ENCODE peak calls at places on chromosomes 5 and 9, in eight cellular contexts. One of them, this sample, is unnamed.

GRCh38 chr9:89808801-89809200 is 204.0 kb downstream of the GADD45G start:
- DNase-seq in fibroblast of the aortic adventitia: no peak
- DNase-seq in adrenal gland: peak
- DNase-seq in ovary: no peak
- DNase-seq in tibial artery: peak
- DNase-seq in heart left ventricle: no peak
- DNase-seq in fibroblast of lung: no peak
- DNase-seq in fibroblast of mammary gland: no peak
- DNase-seq in this sample: no peak

GRCh38 chr5:168438349-168438748 is 47.9 kb upstream of the RARS1 start:
- DNase-seq in tibial artery: no peak
- DNase-seq in adrenal gland: no peak
- DNase-seq in heart left ventricle: no peak
- DNase-seq in fibroblast of the aortic adventitia: no peak
- DNase-seq in fibroblast of lung: no peak
- DNase-seq in ovary: no peak
- DNase-seq in fibroblast of mammary gland: peak
- DNase-seq in this sample: no peak

GRCh38 chr5:151718653-151719052 is 31.9 kb upstream of the SPARC start:
- DNase-seq in tibial artery: no peak
- DNase-seq in fibroblast of mammary gland: peak
- DNase-seq in adrenal gland: no peak
- DNase-seq in ovary: no peak
- DNase-seq in heart left ventricle: no peak
- DNase-seq in fibroblast of lung: peak
- DNase-seq in fibroblast of the aortic adventitia: peak
- DNase-seq in this sample: no peak

GRCh38 chr5:142306077-142306502 is 18.7 kb downstream of the SPRY4 start:
- DNase-seq in tibial artery: no peak
- DNase-seq in fibroblast of the aortic adventitia: no peak
- DNase-seq in ovary: no peak
- DNase-seq in heart left ventricle: no peak
- DNase-seq in fibroblast of lung: no peak
- DNase-seq in fibroblast of mammary gland: no peak
- DNase-seq in adrenal gland: no peak
- DNase-seq in this sample: no peak

GRCh38 chr5:86797677-86798076 is 179.9 kb downstream of the COX7C start:
- DNase-seq in heart left ventricle: no peak
- DNase-seq in fibroblast of lung: no peak
- DNase-seq in ovary: no peak
- DNase-seq in tibial artery: no peak
- DNase-seq in fibroblast of the aortic adventitia: no peak
- DNase-seq in adrenal gland: no peak
- DNase-seq in fibroblast of mammary gland: no peak
- DNase-seq in this sample: no peak

GRCh38 chr9:121886759-121887485 is 206.2 kb downstream of the TTLL11 start:
- DNase-seq in ovary: no peak
- DNase-seq in adrenal gland: no peak
- DNase-seq in fibroblast of the aortic adventitia: no peak
- DNase-seq in tibial artery: no peak
- DNase-seq in fibroblast of lung: no peak
- DNase-seq in fibroblast of mammary gland: no peak
- DNase-seq in heart left ventricle: no peak
- DNase-seq in this sample: no peak

GRCh38 chr5:160270704-160271103 is 41.4 kb downstream of the FABP6 start:
- DNase-seq in tibial artery: no peak
- DNase-seq in fibroblast of the aortic adventitia: no peak
- DNase-seq in fibroblast of mammary gland: no peak
- DNase-seq in heart left ventricle: no peak
- DNase-seq in fibroblast of lung: no peak
- DNase-seq in adrenal gland: no peak
- DNase-seq in ovary: no peak
- DNase-seq in this sample: no peak

GRCh38 chr9:91421022-91421765 is 2.4 kb downstream of the NFIL3 start:
- DNase-seq in fibroblast of the aortic adventitia: peak
- DNase-seq in fibroblast of lung: peak
- DNase-seq in adrenal gland: peak
- DNase-seq in fibroblast of mammary gland: peak
- DNase-seq in tibial artery: no peak
- DNase-seq in ovary: peak
- DNase-seq in heart left ventricle: peak
- DNase-seq in this sample: no peak

GRCh38 chr5:68251386-68251785 is 35.8 kb downstream of the PIK3R1 start:
- DNase-seq in adrenal gland: no peak
- DNase-seq in heart left ventricle: no peak
- DNase-seq in tibial artery: no peak
- DNase-seq in fibroblast of lung: no peak
- DNase-seq in fibroblast of mammary gland: peak
- DNase-seq in ovary: peak
- DNase-seq in fibroblast of the aortic adventitia: no peak
- DNase-seq in this sample: no peak

GRCh38 chr5:168300377-168301182 is 9.1 kb downstream of the WWC1 start:
- DNase-seq in tibial artery: no peak
- DNase-seq in heart left ventricle: no peak
- DNase-seq in ovary: no peak
- DNase-seq in fibroblast of mammary gland: no peak
- DNase-seq in fibroblast of lung: no peak
- DNase-seq in adrenal gland: no peak
- DNase-seq in fibroblast of the aortic adventitia: no peak
- DNase-seq in this sample: no peak

GRCh38 chr5:40480392-40480791 is 199.3 kb upstream of the PTGER4 start:
- DNase-seq in tibial artery: no peak
- DNase-seq in fibroblast of the aortic adventitia: no peak
- DNase-seq in adrenal gland: no peak
- DNase-seq in ovary: no peak
- DNase-seq in fibroblast of lung: no peak
- DNase-seq in fibroblast of mammary gland: no peak
- DNase-seq in heart left ventricle: no peak
- DNase-seq in this sample: no peak
- TF ChIP-seq CTCF in tibial artery: no peak
- TF ChIP-seq CTCF in fibroblast of the aortic adventitia: no peak
- TF ChIP-seq CTCF in adrenal gland: no peak
- TF ChIP-seq CTCF in ovary: no peak
- TF ChIP-seq CTCF in fibroblast of lung: no peak
- TF ChIP-seq CTCF in fibroblast of mammary gland: no peak
- TF ChIP-seq CTCF in heart left ventricle: no peak
- TF ChIP-seq CTCF in this sample: no peak

DNA sequence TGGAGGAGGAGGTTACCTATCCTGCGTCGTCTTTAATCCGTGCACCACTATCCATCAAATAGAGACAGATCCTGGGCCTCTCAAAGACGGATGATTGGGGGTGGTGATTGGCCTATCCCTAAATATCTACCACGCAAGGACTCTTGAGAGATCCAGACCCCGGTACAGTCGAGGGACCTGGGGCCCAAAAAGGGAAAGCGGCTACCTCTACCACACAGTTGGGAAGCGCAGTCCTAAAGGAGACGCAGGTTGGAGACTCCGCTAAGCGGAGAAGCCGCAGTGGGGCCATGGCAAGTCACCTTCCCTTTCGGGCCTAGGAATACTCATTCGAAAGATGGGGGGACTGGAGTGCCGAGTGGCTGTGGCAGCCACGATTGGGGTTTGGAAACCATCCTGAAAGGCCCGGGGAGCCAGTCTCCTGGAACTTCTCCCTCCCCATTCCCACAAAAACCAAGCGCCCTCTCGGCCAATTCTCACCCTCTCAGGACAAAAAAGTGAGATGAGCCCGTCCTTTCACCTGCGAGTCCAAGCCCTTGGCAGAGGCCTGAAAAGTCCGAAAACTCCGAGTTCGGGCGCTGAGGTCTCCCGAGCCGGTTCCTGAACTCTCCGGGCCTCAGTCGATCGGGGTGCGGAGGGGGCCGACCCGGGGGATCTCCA is 499 bp upstream of the FOXE1 start:
- DNase-seq in ovary: no peak
- DNase-seq in fibroblast of lung: no peak
- DNase-seq in fibroblast of mammary gland: no peak
- DNase-seq in heart left ventricle: no peak
- DNase-seq in adrenal gland: no peak
- DNase-seq in fibroblast of the aortic adventitia: no peak
- DNase-seq in tibial artery: peak
- DNase-seq in this sample: no peak
- H3K4me3 ChIP-seq in ovary: no peak
- H3K4me3 ChIP-seq in fibroblast of lung: no peak
- H3K4me3 ChIP-seq in fibroblast of mammary gland: no peak
- H3K4me3 ChIP-seq in heart left ventricle: peak
- H3K4me3 ChIP-seq in adrenal gland: no peak
- H3K4me3 ChIP-seq in fibroblast of the aortic adventitia: no peak
- H3K4me3 ChIP-seq in tibial artery: no peak
- H3K4me3 ChIP-seq in this sample: peak

GRCh38 chr5:58123501-58123900 is 336.4 kb downstream of the PLK2 start:
- DNase-seq in ovary: no peak
- DNase-seq in fibroblast of mammary gland: no peak
- DNase-seq in fibroblast of the aortic adventitia: no peak
- DNase-seq in tibial artery: no peak
- DNase-seq in heart left ventricle: no peak
- DNase-seq in fibroblast of lung: no peak
- DNase-seq in adrenal gland: no peak
- DNase-seq in this sample: no peak
- TF ChIP-seq CTCF in ovary: no peak
- TF ChIP-seq CTCF in fibroblast of mammary gland: no peak
- TF ChIP-seq CTCF in fibroblast of the aortic adventitia: no peak
- TF ChIP-seq CTCF in tibial artery: no peak
- TF ChIP-seq CTCF in heart left ventricle: no peak
- TF ChIP-seq CTCF in fibroblast of lung: no peak
- TF ChIP-seq CTCF in adrenal gland: no peak
- TF ChIP-seq CTCF in this sample: no peak

GRCh38 chr5:39412995-39413394 is 11.8 kb downstream of the DAB2 start:
- DNase-seq in fibroblast of the aortic adventitia: peak
- DNase-seq in fibroblast of mammary gland: no peak
- DNase-seq in ovary: no peak
- DNase-seq in adrenal gland: peak
- DNase-seq in fibroblast of lung: no peak
- DNase-seq in tibial artery: no peak
- DNase-seq in heart left ventricle: no peak
- DNase-seq in this sample: no peak
- H3K4me3 ChIP-seq in fibroblast of the aortic adventitia: no peak
- H3K4me3 ChIP-seq in fibroblast of mammary gland: no peak
- H3K4me3 ChIP-seq in ovary: no peak
- H3K4me3 ChIP-seq in adrenal gland: no peak
- H3K4me3 ChIP-seq in fibroblast of lung: no peak
- H3K4me3 ChIP-seq in tibial artery: no peak
- H3K4me3 ChIP-seq in heart left ventricle: no peak
- H3K4me3 ChIP-seq in this sample: no peak

DNA sequence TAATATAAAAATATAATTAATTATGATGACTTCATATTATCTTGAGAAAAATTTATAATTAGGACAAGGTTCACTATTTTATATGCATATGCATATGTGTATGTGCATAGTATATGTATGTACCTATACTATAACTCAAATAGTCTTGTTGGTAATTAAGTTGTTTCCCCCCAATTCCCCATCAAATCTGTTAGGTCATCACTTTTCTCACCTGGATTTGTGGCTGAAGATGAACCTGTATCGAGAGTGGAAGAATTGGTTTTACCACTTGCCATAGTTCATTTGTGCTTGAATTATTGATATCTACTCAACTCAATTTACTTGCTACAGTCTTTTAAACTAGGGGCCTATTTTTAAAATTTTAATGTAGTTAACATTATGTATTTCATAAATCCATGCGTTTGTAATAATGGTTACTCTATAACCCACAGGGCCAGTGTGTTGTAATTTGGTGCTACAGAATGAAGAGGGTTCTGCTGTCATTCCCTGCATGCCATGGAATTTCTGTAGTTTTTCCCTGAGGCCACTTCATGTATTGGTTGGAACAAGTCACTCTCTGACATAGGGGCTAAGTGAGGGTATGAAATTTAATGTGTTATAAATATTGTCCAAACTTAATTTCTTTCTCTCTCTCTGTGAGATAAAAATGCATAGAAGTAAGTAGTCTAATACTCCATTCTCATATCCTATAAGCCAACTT is 74.9 kb downstream of the TAF11L14 start:
- DNase-seq in ovary: no peak
- DNase-seq in fibroblast of mammary gland: no peak
- DNase-seq in heart left ventricle: no peak
- DNase-seq in tibial artery: no peak
- DNase-seq in fibroblast of lung: no peak
- DNase-seq in fibroblast of the aortic adventitia: no peak
- DNase-seq in adrenal gland: no peak
- DNase-seq in this sample: no peak
- TF ChIP-seq CTCF in ovary: no peak
- TF ChIP-seq CTCF in fibroblast of mammary gland: no peak
- TF ChIP-seq CTCF in heart left ventricle: no peak
- TF ChIP-seq CTCF in tibial artery: no peak
- TF ChIP-seq CTCF in fibroblast of lung: no peak
- TF ChIP-seq CTCF in fibroblast of the aortic adventitia: no peak
- TF ChIP-seq CTCF in adrenal gland: no peak
- TF ChIP-seq CTCF in this sample: no peak

GRCh38 chr5:123756325-123756664 is 244.3 kb downstream of the CSNK1G3 start:
- DNase-seq in fibroblast of mammary gland: no peak
- DNase-seq in fibroblast of the aortic adventitia: no peak
- DNase-seq in ovary: no peak
- DNase-seq in tibial artery: no peak
- DNase-seq in adrenal gland: no peak
- DNase-seq in heart left ventricle: no peak
- DNase-seq in fibroblast of lung: no peak
- DNase-seq in this sample: no peak
- H3K4me3 ChIP-seq in fibroblast of mammary gland: no peak
- H3K4me3 ChIP-seq in fibroblast of the aortic adventitia: no peak
- H3K4me3 ChIP-seq in ovary: no peak
- H3K4me3 ChIP-seq in tibial artery: no peak
- H3K4me3 ChIP-seq in adrenal gland: no peak
- H3K4me3 ChIP-seq in heart left ventricle: no peak
- H3K4me3 ChIP-seq in fibroblast of lung: no peak
- H3K4me3 ChIP-seq in this sample: no peak

DNA sequence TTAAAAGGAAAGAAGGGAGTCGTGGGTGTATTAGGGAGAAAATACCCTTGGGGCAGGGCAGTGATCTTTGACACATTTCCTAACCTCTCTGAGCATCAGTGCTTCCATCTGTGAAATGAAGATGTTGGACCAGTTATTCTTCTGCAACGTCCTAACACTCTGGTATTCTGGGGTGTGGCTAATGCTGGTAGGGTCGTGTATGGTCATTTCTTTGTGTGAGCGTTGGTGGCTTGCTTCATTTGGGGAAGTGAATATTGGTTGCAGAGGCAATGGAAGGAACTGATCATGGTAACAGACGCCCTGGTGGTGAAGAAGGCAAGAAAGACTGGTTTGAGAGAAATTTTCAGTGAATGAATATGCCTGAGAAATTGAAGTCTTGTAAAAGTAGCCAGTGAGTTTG is 67.9 kb upstream of the TTC23L start:
- DNase-seq in fibroblast of the aortic adventitia: no peak
- DNase-seq in ovary: no peak
- DNase-seq in heart left ventricle: no peak
- DNase-seq in fibroblast of lung: no peak
- DNase-seq in adrenal gland: no peak
- DNase-seq in fibroblast of mammary gland: no peak
- DNase-seq in tibial artery: no peak
- DNase-seq in this sample: no peak
- TF ChIP-seq CTCF in fibroblast of the aortic adventitia: no peak
- TF ChIP-seq CTCF in ovary: no peak
- TF ChIP-seq CTCF in heart left ventricle: no peak
- TF ChIP-seq CTCF in fibroblast of lung: no peak
- TF ChIP-seq CTCF in adrenal gland: no peak
- TF ChIP-seq CTCF in fibroblast of mammary gland: no peak
- TF ChIP-seq CTCF in tibial artery: no peak
- TF ChIP-seq CTCF in this sample: no peak

GRCh38 chr9:133162802-133163558 is 734 bp downstream of the GBGT1 start:
- DNase-seq in ovary: peak
- DNase-seq in tibial artery: peak
- DNase-seq in heart left ventricle: peak
- DNase-seq in fibroblast of the aortic adventitia: no peak
- DNase-seq in fibroblast of lung: no peak
- DNase-seq in fibroblast of mammary gland: no peak
- DNase-seq in adrenal gland: peak
- DNase-seq in this sample: no peak
- H3K4me3 ChIP-seq in ovary: peak
- H3K4me3 ChIP-seq in tibial artery: peak
- H3K4me3 ChIP-seq in heart left ventricle: peak
- H3K4me3 ChIP-seq in fibroblast of the aortic adventitia: peak
- H3K4me3 ChIP-seq in fibroblast of lung: peak
- H3K4me3 ChIP-seq in fibroblast of mammary gland: peak
- H3K4me3 ChIP-seq in adrenal gland: peak
- H3K4me3 ChIP-seq in this sample: peak